ENCODE peak calls at places on chromosomes 6 and 20, in nine cellular contexts. One of them, this sample, is unnamed.

GRCh38 chr6:35500782-35501181 is 3.9 kb upstream of the TEAD3 start:
- DNase-seq in neural progenitor cell: no peak
- DNase-seq in fibroblast of lung: peak
- DNase-seq in testis: no peak
- DNase-seq in Peyer's patch: no peak
- DNase-seq in cardiac muscle cell: no peak
- DNase-seq in upper lobe of left lung: no peak
- DNase-seq in mammary epithelial cell: no peak
- DNase-seq in dorsolateral prefrontal cortex: no peak
- DNase-seq in this sample: no peak

GRCh38 chr20:39294137-39294725 is 332.1 kb downstream of the DHX35 start:
- DNase-seq in dorsolateral prefrontal cortex: no peak
- DNase-seq in cardiac muscle cell: no peak
- DNase-seq in fibroblast of lung: no peak
- DNase-seq in testis: no peak
- DNase-seq in mammary epithelial cell: no peak
- DNase-seq in Peyer's patch: no peak
- DNase-seq in upper lobe of left lung: no peak
- DNase-seq in neural progenitor cell: no peak
- DNase-seq in this sample: no peak

GRCh38 chr20:50121858-50122271 is 8.9 kb upstream of the UBE2V1 start:
- DNase-seq in testis: peak
- DNase-seq in fibroblast of lung: peak
- DNase-seq in dorsolateral prefrontal cortex: no peak
- DNase-seq in Peyer's patch: no peak
- DNase-seq in cardiac muscle cell: peak
- DNase-seq in upper lobe of left lung: no peak
- DNase-seq in neural progenitor cell: no peak
- DNase-seq in mammary epithelial cell: no peak
- DNase-seq in this sample: no peak

GRCh38 chr6:128554302-128554701 is 33.9 kb upstream of the PTPRK start:
- DNase-seq in dorsolateral prefrontal cortex: no peak
- DNase-seq in testis: no peak
- DNase-seq in neural progenitor cell: no peak
- DNase-seq in fibroblast of lung: peak
- DNase-seq in Peyer's patch: no peak
- DNase-seq in upper lobe of left lung: no peak
- DNase-seq in mammary epithelial cell: no peak
- DNase-seq in cardiac muscle cell: peak
- DNase-seq in this sample: no peak

GRCh38 chr6:163281661-163282060 is 132.9 kb upstream of the QKI start:
- DNase-seq in neural progenitor cell: no peak
- DNase-seq in dorsolateral prefrontal cortex: no peak
- DNase-seq in fibroblast of lung: no peak
- DNase-seq in testis: no peak
- DNase-seq in Peyer's patch: no peak
- DNase-seq in cardiac muscle cell: no peak
- DNase-seq in mammary epithelial cell: no peak
- DNase-seq in upper lobe of left lung: no peak
- DNase-seq in this sample: no peak

GRCh38 chr6:87608802-87609201 is 18.9 kb downstream of the ORC3 start:
- DNase-seq in mammary epithelial cell: no peak
- DNase-seq in neural progenitor cell: no peak
- DNase-seq in fibroblast of lung: no peak
- DNase-seq in cardiac muscle cell: no peak
- DNase-seq in upper lobe of left lung: no peak
- DNase-seq in dorsolateral prefrontal cortex: no peak
- DNase-seq in Peyer's patch: no peak
- DNase-seq in testis: no peak
- DNase-seq in this sample: no peak

GRCh38 chr6:135962731-135963130 is 111.2 kb downstream of the PDE7B start:
- DNase-seq in testis: no peak
- DNase-seq in fibroblast of lung: peak
- DNase-seq in Peyer's patch: no peak
- DNase-seq in dorsolateral prefrontal cortex: no peak
- DNase-seq in cardiac muscle cell: peak
- DNase-seq in upper lobe of left lung: no peak
- DNase-seq in mammary epithelial cell: peak
- DNase-seq in neural progenitor cell: no peak
- DNase-seq in this sample: no peak

GRCh38 chr6:85703359-85703758 is 60.7 kb upstream of the SYNCRIP start:
- DNase-seq in dorsolateral prefrontal cortex: no peak
- DNase-seq in cardiac muscle cell: no peak
- DNase-seq in mammary epithelial cell: no peak
- DNase-seq in neural progenitor cell: no peak
- DNase-seq in testis: no peak
- DNase-seq in fibroblast of lung: no peak
- DNase-seq in upper lobe of left lung: no peak
- DNase-seq in Peyer's patch: no peak
- DNase-seq in this sample: no peak

GRCh38 chr6:89180971-89181370 is 35.1 kb downstream of the PM20D2 start:
- DNase-seq in testis: no peak
- DNase-seq in upper lobe of left lung: no peak
- DNase-seq in Peyer's patch: no peak
- DNase-seq in fibroblast of lung: no peak
- DNase-seq in cardiac muscle cell: no peak
- DNase-seq in dorsolateral prefrontal cortex: no peak
- DNase-seq in neural progenitor cell: no peak
- DNase-seq in mammary epithelial cell: no peak
- DNase-seq in this sample: no peak

GRCh38 chr20:11379257-11380011 is 538.3 kb upstream of the BTBD3 start:
- DNase-seq in fibroblast of lung: no peak
- DNase-seq in testis: peak
- DNase-seq in upper lobe of left lung: peak
- DNase-seq in dorsolateral prefrontal cortex: no peak
- DNase-seq in Peyer's patch: no peak
- DNase-seq in mammary epithelial cell: no peak
- DNase-seq in cardiac muscle cell: peak
- DNase-seq in neural progenitor cell: peak
- DNase-seq in this sample: no peak

GRCh38 chr6:75101896-75102680 is 103.8 kb downstream of the COL12A1 start:
- DNase-seq in mammary epithelial cell: no peak
- DNase-seq in cardiac muscle cell: peak
- DNase-seq in dorsolateral prefrontal cortex: no peak
- DNase-seq in Peyer's patch: no peak
- DNase-seq in upper lobe of left lung: no peak
- DNase-seq in testis: no peak
- DNase-seq in neural progenitor cell: no peak
- DNase-seq in fibroblast of lung: peak
- DNase-seq in this sample: no peak

GRCh38 chr6:54262499-54262898 is 45.7 kb upstream of the TINAG start:
- DNase-seq in testis: no peak
- DNase-seq in mammary epithelial cell: no peak
- DNase-seq in neural progenitor cell: peak
- DNase-seq in Peyer's patch: no peak
- DNase-seq in cardiac muscle cell: no peak
- DNase-seq in upper lobe of left lung: no peak
- DNase-seq in dorsolateral prefrontal cortex: no peak
- DNase-seq in fibroblast of lung: no peak
- DNase-seq in this sample: no peak
- H3K27ac ChIP-seq in testis: no peak
- H3K27ac ChIP-seq in mammary epithelial cell: no peak
- H3K27ac ChIP-seq in neural progenitor cell: no peak
- H3K27ac ChIP-seq in Peyer's patch: no peak
- H3K27ac ChIP-seq in cardiac muscle cell: no peak
- H3K27ac ChIP-seq in upper lobe of left lung: no peak
- H3K27ac ChIP-seq in dorsolateral prefrontal cortex: no peak
- H3K27ac ChIP-seq in fibroblast of lung: no peak
- H3K27ac ChIP-seq in this sample: no peak

DNA sequence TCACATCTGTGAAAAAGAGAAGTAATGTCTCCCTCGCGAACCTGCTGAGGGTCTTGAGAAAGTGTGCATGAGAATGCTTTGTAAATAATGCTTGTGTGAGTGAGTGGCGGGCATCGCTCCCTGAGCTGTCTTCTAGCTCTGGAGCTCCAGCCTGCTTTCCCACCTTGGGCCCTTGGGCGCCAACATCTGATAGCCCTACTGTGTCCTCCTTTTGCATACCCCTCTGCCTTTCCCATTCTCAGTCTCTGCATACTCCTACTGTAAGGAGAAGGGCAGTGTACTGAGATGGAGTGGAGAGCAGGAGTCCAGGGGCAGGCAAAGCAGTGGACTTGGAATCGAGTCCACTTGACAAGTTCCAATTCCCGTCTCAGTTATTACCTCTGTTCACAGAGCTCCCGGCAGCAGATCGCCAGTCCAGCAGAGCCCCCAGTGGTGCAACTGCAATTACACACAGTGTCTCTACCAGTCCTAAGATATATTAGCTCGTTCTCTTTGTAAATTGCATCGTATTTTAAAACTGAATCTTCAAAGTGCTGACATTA is 855 bp upstream of the NCR2 start:
- DNase-seq in mammary epithelial cell: no peak
- DNase-seq in cardiac muscle cell: no peak
- DNase-seq in Peyer's patch: no peak
- DNase-seq in upper lobe of left lung: no peak
- DNase-seq in testis: no peak
- DNase-seq in fibroblast of lung: no peak
- DNase-seq in dorsolateral prefrontal cortex: no peak
- DNase-seq in neural progenitor cell: no peak
- DNase-seq in this sample: no peak
- TF ChIP-seq CTCF in mammary epithelial cell: peak
- TF ChIP-seq CTCF in cardiac muscle cell: peak
- TF ChIP-seq CTCF in Peyer's patch: no peak
- TF ChIP-seq CTCF in upper lobe of left lung: no peak
- TF ChIP-seq CTCF in testis: no peak
- TF ChIP-seq CTCF in fibroblast of lung: no peak
- TF ChIP-seq CTCF in dorsolateral prefrontal cortex: peak
- TF ChIP-seq CTCF in neural progenitor cell: peak
- TF ChIP-seq CTCF in this sample: no peak

GRCh38 chr6:6712258-6712978 is 123.9 kb downstream of the LY86 start:
- DNase-seq in mammary epithelial cell: peak
- DNase-seq in neural progenitor cell: no peak
- DNase-seq in cardiac muscle cell: peak
- DNase-seq in testis: no peak
- DNase-seq in Peyer's patch: peak
- DNase-seq in upper lobe of left lung: no peak
- DNase-seq in dorsolateral prefrontal cortex: no peak
- DNase-seq in fibroblast of lung: peak
- DNase-seq in this sample: no peak
- H3K27ac ChIP-seq in mammary epithelial cell: no peak
- H3K27ac ChIP-seq in neural progenitor cell: no peak
- H3K27ac ChIP-seq in cardiac muscle cell: no peak
- H3K27ac ChIP-seq in testis: no peak
- H3K27ac ChIP-seq in Peyer's patch: peak
- H3K27ac ChIP-seq in upper lobe of left lung: peak
- H3K27ac ChIP-seq in dorsolateral prefrontal cortex: peak
- H3K27ac ChIP-seq in fibroblast of lung: peak
- H3K27ac ChIP-seq in this sample: peak

DNA sequence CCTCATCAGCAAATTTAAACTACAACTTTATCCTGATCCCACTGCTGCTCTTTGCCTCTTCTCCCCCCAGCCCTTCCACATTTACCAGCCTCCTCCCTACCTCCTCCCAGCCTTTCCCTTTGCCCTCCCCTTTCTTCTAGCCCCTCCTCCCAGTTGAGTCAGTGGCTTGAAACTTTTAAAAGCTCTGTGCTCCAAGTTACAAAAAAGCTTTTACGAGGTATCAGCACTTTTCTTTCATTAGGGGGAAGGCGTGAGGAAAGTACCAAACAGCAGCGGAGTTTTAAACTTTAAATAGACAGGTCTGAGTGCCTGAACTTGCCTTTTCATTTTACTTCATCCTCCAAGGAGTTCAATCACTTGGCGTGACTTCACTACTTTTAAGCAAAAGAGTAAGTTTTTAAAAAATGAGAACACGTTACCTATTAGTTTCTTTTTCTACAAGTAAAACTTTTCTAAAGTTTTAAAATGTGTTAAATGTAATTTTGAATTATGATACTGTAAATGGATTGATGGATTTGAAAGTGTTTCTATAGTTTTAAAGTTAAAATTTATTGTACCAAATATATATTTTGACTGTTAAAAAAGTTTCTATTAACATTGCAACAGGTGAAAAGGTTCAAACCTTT is at the start of gene GJA1:
- DNase-seq in neural progenitor cell: peak
- DNase-seq in dorsolateral prefrontal cortex: no peak
- DNase-seq in mammary epithelial cell: peak
- DNase-seq in testis: peak
- DNase-seq in upper lobe of left lung: no peak
- DNase-seq in cardiac muscle cell: peak
- DNase-seq in Peyer's patch: no peak
- DNase-seq in fibroblast of lung: peak
- DNase-seq in this sample: no peak
- TF ChIP-seq CTCF in neural progenitor cell: no peak
- TF ChIP-seq CTCF in dorsolateral prefrontal cortex: no peak
- TF ChIP-seq CTCF in mammary epithelial cell: no peak
- TF ChIP-seq CTCF in testis: no peak
- TF ChIP-seq CTCF in upper lobe of left lung: no peak
- TF ChIP-seq CTCF in cardiac muscle cell: no peak
- TF ChIP-seq CTCF in Peyer's patch: no peak
- TF ChIP-seq CTCF in fibroblast of lung: no peak
- TF ChIP-seq CTCF in this sample: no peak

GRCh38 chr6:32565511-32565910 is 24.1 kb downstream of the HLA-DRB1 start:
- DNase-seq in dorsolateral prefrontal cortex: no peak
- DNase-seq in cardiac muscle cell: no peak
- DNase-seq in testis: no peak
- DNase-seq in Peyer's patch: no peak
- DNase-seq in fibroblast of lung: no peak
- DNase-seq in mammary epithelial cell: no peak
- DNase-seq in neural progenitor cell: no peak
- DNase-seq in upper lobe of left lung: no peak
- DNase-seq in this sample: no peak

GRCh38 chr6:32576261-32576660 is 13.4 kb downstream of the HLA-DRB1 start:
- DNase-seq in mammary epithelial cell: no peak
- DNase-seq in neural progenitor cell: no peak
- DNase-seq in testis: no peak
- DNase-seq in cardiac muscle cell: no peak
- DNase-seq in Peyer's patch: no peak
- DNase-seq in upper lobe of left lung: no peak
- DNase-seq in fibroblast of lung: no peak
- DNase-seq in dorsolateral prefrontal cortex: no peak
- DNase-seq in this sample: no peak

GRCh38 chr6:32568561-32568960 is 21.1 kb downstream of the HLA-DRB1 start:
- DNase-seq in Peyer's patch: no peak
- DNase-seq in testis: no peak
- DNase-seq in neural progenitor cell: no peak
- DNase-seq in fibroblast of lung: no peak
- DNase-seq in mammary epithelial cell: no peak
- DNase-seq in upper lobe of left lung: no peak
- DNase-seq in cardiac muscle cell: no peak
- DNase-seq in dorsolateral prefrontal cortex: no peak
- DNase-seq in this sample: no peak

GRCh38 chr6:32566957-32567356 is 22.7 kb downstream of the HLA-DRB1 start:
- DNase-seq in upper lobe of left lung: no peak
- DNase-seq in fibroblast of lung: no peak
- DNase-seq in neural progenitor cell: no peak
- DNase-seq in testis: no peak
- DNase-seq in dorsolateral prefrontal cortex: no peak
- DNase-seq in cardiac muscle cell: no peak
- DNase-seq in mammary epithelial cell: no peak
- DNase-seq in Peyer's patch: no peak
- DNase-seq in this sample: no peak

DNA sequence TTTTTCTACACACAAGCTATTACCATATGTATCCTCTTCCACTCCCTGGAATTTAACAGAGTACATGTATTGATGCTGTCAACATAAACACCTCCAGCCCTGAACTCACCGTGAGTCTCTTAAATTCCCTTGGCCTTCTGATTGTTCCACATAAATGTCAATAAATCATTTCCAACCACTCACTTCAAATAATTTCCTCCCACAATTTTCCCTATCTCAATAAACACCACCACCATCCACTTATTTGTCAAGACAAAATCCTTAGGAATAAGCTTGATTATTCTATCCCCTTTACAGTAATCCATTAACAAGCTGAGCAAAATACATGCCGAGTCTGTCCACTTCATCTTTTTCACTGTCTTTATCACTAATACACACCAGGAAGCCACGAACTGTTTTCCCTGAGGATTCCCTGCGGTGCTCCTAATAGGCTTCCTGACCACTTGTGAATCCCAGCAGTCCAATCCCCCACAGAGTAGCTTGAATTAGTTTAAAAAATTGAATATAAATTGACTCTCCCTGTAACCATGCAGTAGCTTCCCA is 19.2 kb downstream of the HLA-DRB1 start:
- DNase-seq in mammary epithelial cell: no peak
- DNase-seq in neural progenitor cell: no peak
- DNase-seq in fibroblast of lung: no peak
- DNase-seq in cardiac muscle cell: no peak
- DNase-seq in testis: no peak
- DNase-seq in upper lobe of left lung: no peak
- DNase-seq in Peyer's patch: no peak
- DNase-seq in dorsolateral prefrontal cortex: no peak
- DNase-seq in this sample: no peak
- H3K27ac ChIP-seq in mammary epithelial cell: no peak
- H3K27ac ChIP-seq in neural progenitor cell: no peak
- H3K27ac ChIP-seq in fibroblast of lung: no peak
- H3K27ac ChIP-seq in cardiac muscle cell: no peak
- H3K27ac ChIP-seq in testis: no peak
- H3K27ac ChIP-seq in upper lobe of left lung: no peak
- H3K27ac ChIP-seq in Peyer's patch: no peak
- H3K27ac ChIP-seq in dorsolateral prefrontal cortex: no peak
- H3K27ac ChIP-seq in this sample: no peak